ENCODE peak calls at places on chromosomes 6 and 20, in nine cellular contexts. R is NCI-H1092 treated with DMSO at 0.1 percent for 48 hours; U is amygdala; E is A549; O is ELR; A is hippocampal formation; M is activated naive CD4-positive, alpha-beta T cell treated with Interleukin-2 at 50 U/mL for 16 hours; X is adrenal gland; F is NCI-H1694. I is an unnamed sample.

GRCh38 chr6:43478008-43478372 is 620 bp downstream of the TJAP1 start:
- DNase-seq in R (no peak), U (no peak), E (no peak), O (no peak), A (no peak), M (no peak), X (no peak), F (no peak), I (no peak)

GRCh38 chr20:1875762-1876161 is 19.4 kb upstream of the SIRPA start:
- DNase-seq in R (no peak), U (no peak), E (no peak), O (no peak), A (no peak), M (no peak), X (no peak), F (no peak), I (no peak)

GRCh38 chr6:82737965-82738364 is 327.7 kb downstream of the UBE3D start:
- DNase-seq in R (no peak), U (no peak), E (no peak), O (no peak), A (no peak), M (no peak), X (no peak), F (no peak), I (no peak)

GRCh38 chr6:157800420-157801237 is 22.4 kb upstream of the SNX9 start:
- DNase-seq in R (no peak), U (no peak), E (no peak), O (peak; percentile 85), A (no peak), M (peak; percentile 46), X (no peak), F (no peak), I (no peak)

GRCh38 chr6:113809818-113810217 is 47.3 kb upstream of the MARCKS start:
- DNase-seq in R (no peak), U (no peak), E (no peak), O (no peak), A (no peak), M (no peak), X (no peak), F (no peak), I (no peak)

GRCh38 chr20:54221383-54221782 is 13.5 kb downstream of the PFDN4 start:
- DNase-seq in R (no peak), U (no peak), E (no peak), O (no peak), A (no peak), M (no peak), X (no peak), F (no peak), I (no peak)

GRCh38 chr20:60803335-60804070 is 448.6 kb upstream of the CDH4 start:
- DNase-seq in R (no peak), U (no peak), E (no peak), O (no peak), A (no peak), M (no peak), X (no peak), F (no peak), I (no peak)

GRCh38 chr20:63702751-63703470 is 4.9 kb downstream of the ARFRP1 start:
- DNase-seq in R (no peak), U (no peak), E (no peak), O (no peak), A (no peak), M (no peak), X (peak; percentile 51), F (no peak), I (peak; percentile 3)

GRCh38 chr20:54062812-54063280 is 7.5 kb downstream of the BCAS1 start:
- DNase-seq in R (peak; percentile 10), U (peak; percentile 4), E (peak; percentile 76), O (peak; percentile 68), A (peak; percentile 71), M (no peak), X (no peak), F (peak; percentile 64), I (peak; percentile 63)

GRCh38 chr6:35719830-35720733 is 16.8 kb upstream of the ARMC12 start:
- DNase-seq in R (no peak), U (no peak), E (no peak), O (peak; percentile 58), A (peak; percentile 52), M (no peak), X (peak; percentile 78), F (no peak), I (peak; percentile 29)

GRCh38 chr20:50321797-50322480 is 131.3 kb downstream of the CEBPB start:
- DNase-seq in R (no peak), U (no peak), E (no peak), O (no peak), A (no peak), M (no peak), X (no peak), F (no peak), I (peak; percentile 83)

GRCh38 chr6:43981363-43981990 is 145.8 kb downstream of the MRPL14 start:
- DNase-seq in R (no peak), U (no peak), E (no peak), O (no peak), A (no peak), M (no peak), X (peak; percentile 27), F (no peak), I (no peak)

GRCh38 chr20:59459586-59459985 is 144.8 kb upstream of the PHACTR3 start:
- DNase-seq in R (no peak), U (no peak), E (no peak), O (no peak), A (no peak), M (no peak), X (no peak), F (no peak), I (no peak)

GRCh38 chr6:20444786-20445271 is 43.1 kb downstream of the E2F3 start:
- DNase-seq in R (no peak), U (no peak), E (peak; percentile 38), O (peak; percentile 50), A (no peak), M (no peak), X (no peak), F (no peak), I (no peak)

GRCh38 chr20:13525225-13525940 is 113.3 kb downstream of the TASP1 start:
- DNase-seq in R (no peak), U (no peak), E (peak; percentile 87), O (peak; percentile 95), A (no peak), M (no peak), X (no peak), F (no peak), I (peak; percentile 53)

GRCh38 chr6:52644246-52644645 is 26.7 kb upstream of the TMEM14A start:
- DNase-seq in R (no peak), U (no peak), E (no peak), O (no peak), A (no peak), M (no peak), X (no peak), F (no peak), I (no peak)

GRCh38 chr6:166174031-166174430 is 6.4 kb upstream of the TBXT start:
- DNase-seq in R (no peak), U (no peak), E (no peak), O (no peak), A (no peak), M (no peak), X (no peak), F (no peak), I (no peak)

GRCh38 chr6:44471271-44471981 is 83.9 kb downstream of the CDC5L start:
- DNase-seq in R (no peak), U (no peak), E (no peak), O (no peak), A (no peak), M (no peak), X (peak; percentile 46), F (no peak), I (no peak)

GRCh38 chr6:25006565-25007001 is 70.8 kb upstream of the RIPOR2 start:
- DNase-seq in R (no peak), U (no peak), E (no peak), O (no peak), A (peak; percentile 52), M (no peak), X (peak; percentile 76), F (no peak), I (peak; percentile 68)

GRCh38 chr6:13920584-13920983 is 4.2 kb upstream of the RNF182 start:
- DNase-seq in R (no peak), U (no peak), E (no peak), O (no peak), A (no peak), M (no peak), X (no peak), F (no peak), I (no peak)

GRCh38 chr6:68343901-68344300 is 291.2 kb upstream of the ADGRB3 start:
- DNase-seq in R (peak; percentile 39), U (no peak), E (peak; percentile 48), O (peak; percentile 50), A (no peak), M (no peak), X (no peak), F (peak; percentile 33), I (peak; percentile 51)

GRCh38 chr20:45061244-45061643 is 39.7 kb downstream of the KCNS1 start:
- DNase-seq in R (no peak), U (no peak), E (peak; percentile 73), O (peak; percentile 99), A (no peak), M (no peak), X (no peak), F (no peak), I (peak; percentile 86)

GRCh38 chr20:46350201-46350985 is 42.1 kb upstream of the CDH22 start:
- DNase-seq in R (no peak), U (no peak), E (peak; percentile 62), O (peak; percentile 92), A (no peak), M (no peak), X (peak; percentile 85), F (no peak), I (peak; percentile 96)

GRCh38 chr20:51434556-51435256 is 107.8 kb downstream of the NFATC2 start:
- DNase-seq in R (no peak), U (no peak), E (peak; percentile 60), O (peak; percentile 96), A (no peak), M (no peak), X (no peak), F (no peak), I (peak; percentile 25)

GRCh38 chr20:23180451-23180921 is 94.4 kb upstream of the CD93 start:
- DNase-seq in R (no peak), U (no peak), E (no peak), O (no peak), A (no peak), M (no peak), X (peak; percentile 80), F (no peak), I (no peak)

GRCh38 chr6:5763407-5763806 is 243.3 kb downstream of the NRN1 start:
- DNase-seq in R (no peak), U (no peak), E (no peak), O (peak; percentile 44), A (no peak), M (no peak), X (no peak), F (no peak), I (no peak)

GRCh38 chr20:49989234-49990065 is 6.7 kb downstream of the SNAI1 start:
- DNase-seq in R (no peak), U (no peak), E (peak; percentile 41), O (peak; percentile 91), A (no peak), M (no peak), X (peak; percentile 82), F (no peak), I (peak; percentile 72)